ENCODE peak calls at places on chromosomes 4 and X, in nine cellular contexts. Z is breast epithelium, O is SK-N-SH, V is HCT116, E is HL-60, R is esophagus muscularis mucosa, W is upper lobe of left lung, F is GM12892, I is stomach. P is an unnamed sample.

GRCh38 chrX:153599192-153600031 is 473 bp upstream of the CCNQ start:
- DNase-seq in F (peak), W (peak), E (peak), O (peak), I (peak), Z (peak), R (peak), V (peak), P (peak)

GRCh38 chr4:184228306-184228705 is 10.6 kb upstream of the ENPP6 start:
- DNase-seq in E (no peak), R (peak), W (no peak), V (no peak), F (no peak), I (no peak), Z (no peak), O (no peak), P (no peak)

GRCh38 chrX:17882680-17883079 is 21.6 kb upstream of the RAI2 start:
- DNase-seq in W (no peak), E (no peak), R (no peak), I (no peak), F (no peak), V (no peak), Z (no peak), O (no peak), P (no peak)

GRCh38 chr4:132593717-132594400 is 555.2 kb upstream of the PCDH10 start:
- DNase-seq in W (no peak), Z (no peak), V (no peak), F (no peak), I (no peak), O (no peak), E (no peak), R (no peak), P (no peak)

GRCh38 chr4:186932631-186933150 is 209.0 kb upstream of the FAT1 start:
- DNase-seq in W (no peak), E (no peak), I (no peak), R (no peak), Z (no peak), O (no peak), F (no peak), V (peak), P (no peak)

GRCh38 chr4:109436504-109436903 is 2.9 kb downstream of the SEC24B start:
- DNase-seq in F (no peak), R (no peak), Z (no peak), O (no peak), V (no peak), E (no peak), I (no peak), W (no peak), P (no peak)

GRCh38 chrX:81174286-81174685 is 27.4 kb downstream of the HMGN5 start:
- DNase-seq in W (no peak), E (no peak), O (no peak), F (no peak), Z (no peak), V (no peak), R (no peak), I (no peak), P (no peak)

GRCh38 chrX:49273181-49273727 is 3.7 kb downstream of the PPP1R3F start:
- DNase-seq in I (no peak), F (no peak), V (no peak), Z (no peak), R (no peak), E (peak), W (no peak), O (no peak), P (peak)

GRCh38 chr4:165288639-165289428 is 38.6 kb upstream of the MSMO1 start:
- DNase-seq in E (no peak), V (no peak), O (no peak), Z (no peak), R (no peak), I (no peak), F (no peak), W (no peak), P (no peak)

GRCh38 chrX:134721766-134722532 is 63.7 kb upstream of the PLAC1 start:
- DNase-seq in F (no peak), I (no peak), Z (no peak), V (no peak), E (no peak), R (no peak), O (no peak), W (no peak), P (no peak)

GRCh38 chrX:116667346-116667745 is 204.6 kb upstream of the CT83 start:
- DNase-seq in F (no peak), O (no peak), V (no peak), E (no peak), R (no peak), I (no peak), Z (no peak), W (no peak), P (no peak)

GRCh38 chr4:153790962-153791551 is 2.2 kb upstream of the SFRP2 start:
- DNase-seq in O (peak), V (no peak), W (peak), Z (no peak), F (peak), I (no peak), R (no peak), E (no peak), P (peak)

GRCh38 chr4:10101559-10102192 is 14.9 kb downstream of the WDR1 start:
- DNase-seq in V (no peak), W (no peak), R (no peak), O (no peak), F (no peak), Z (peak), I (no peak), E (no peak), P (peak)

GRCh38 chr4:176830971-176831370 is 38.2 kb upstream of the VEGFC start:
- DNase-seq in F (no peak), W (no peak), V (no peak), R (no peak), Z (no peak), E (no peak), O (no peak), I (no peak), P (no peak)

GRCh38 chr4:16669036-16669435 is 229.4 kb downstream of the LDB2 start:
- DNase-seq in I (peak), R (no peak), F (no peak), W (no peak), Z (no peak), V (no peak), O (no peak), E (no peak), P (no peak)

GRCh38 chr4:141713771-141714445 is 77.5 kb downstream of the IL15 start:
- DNase-seq in F (no peak), E (no peak), Z (no peak), V (peak), O (no peak), I (no peak), W (no peak), R (no peak), P (no peak)

GRCh38 chr4:123398151-123398802 is 1.7 kb downstream of the SPRY1 start:
- DNase-seq in Z (peak), I (peak), F (peak), O (peak), V (peak), E (peak), R (no peak), W (peak), P (peak)

GRCh38 chrX:71144651-71145050 is at the start of gene NLGN3:
- DNase-seq in I (no peak), O (peak), V (no peak), W (peak), R (no peak), F (no peak), Z (no peak), E (no peak), P (no peak)

GRCh38 chr4:60945641-60946040 is 254.5 kb upstream of the ADGRL3 start:
- DNase-seq in E (no peak), F (no peak), O (no peak), W (no peak), I (no peak), R (no peak), V (no peak), Z (no peak), P (no peak)

GRCh38 chr4:56271121-56271520 is 116.2 kb downstream of the AASDH start:
- DNase-seq in V (no peak), Z (no peak), W (no peak), F (no peak), I (no peak), R (no peak), O (no peak), E (no peak), P (no peak)

GRCh38 chrX:100831219-100831946 is 11.2 kb downstream of the CSTF2 start:
- DNase-seq in I (no peak), R (no peak), V (no peak), Z (no peak), E (no peak), W (no peak), F (no peak), O (no peak), P (no peak)

GRCh38 chr4:151417164-151417571 is 8.2 kb downstream of the FHIP1A start:
- DNase-seq in I (no peak), Z (no peak), V (no peak), F (no peak), E (no peak), R (no peak), W (no peak), O (no peak), P (no peak)

GRCh38 chr4:174340714-174341113 is 57.0 kb downstream of the CEP44 start:
- DNase-seq in E (no peak), F (no peak), O (no peak), W (no peak), V (no peak), I (no peak), R (no peak), Z (no peak), P (no peak)

GRCh38 chrX:1909419-1910206 is 294.8 kb downstream of the ASMT start:
- DNase-seq in I (no peak), Z (no peak), R (no peak), W (no peak), V (no peak), O (no peak), F (no peak), E (peak), P (no peak)

GRCh38 chrX:39972340-39972739 is 125.4 kb downstream of the BCOR start:
- DNase-seq in V (no peak), E (no peak), O (no peak), R (no peak), W (no peak), I (no peak), Z (no peak), F (no peak), P (no peak)

GRCh38 chrX:17328837-17329236 is 46.2 kb upstream of the NHS start:
- DNase-seq in I (no peak), E (no peak), Z (no peak), F (no peak), O (no peak), V (no peak), W (no peak), R (no peak), P (no peak)

GRCh38 chrX:131816551-131817136 is 206.5 kb upstream of the STK26 start:
- DNase-seq in O (peak), F (no peak), E (peak), V (no peak), R (no peak), I (peak), Z (peak), W (no peak), P (peak)

GRCh38 chrX:7614616-7615015 is 228.4 kb upstream of the VCX start:
- DNase-seq in E (no peak), Z (no peak), F (no peak), O (no peak), W (no peak), V (no peak), R (no peak), I (no peak), P (no peak)

GRCh38 chrX:48509619-48510018 is 827 bp downstream of the PORCN start:
- DNase-seq in V (no peak), E (no peak), R (no peak), F (no peak), Z (no peak), W (no peak), O (peak), I (no peak), P (no peak)

GRCh38 chr4:153005914-153006381 is 69.8 kb downstream of the FHDC1 start:
- DNase-seq in I (no peak), F (no peak), W (no peak), R (no peak), V (no peak), O (no peak), Z (no peak), E (no peak), P (peak)

DNA sequence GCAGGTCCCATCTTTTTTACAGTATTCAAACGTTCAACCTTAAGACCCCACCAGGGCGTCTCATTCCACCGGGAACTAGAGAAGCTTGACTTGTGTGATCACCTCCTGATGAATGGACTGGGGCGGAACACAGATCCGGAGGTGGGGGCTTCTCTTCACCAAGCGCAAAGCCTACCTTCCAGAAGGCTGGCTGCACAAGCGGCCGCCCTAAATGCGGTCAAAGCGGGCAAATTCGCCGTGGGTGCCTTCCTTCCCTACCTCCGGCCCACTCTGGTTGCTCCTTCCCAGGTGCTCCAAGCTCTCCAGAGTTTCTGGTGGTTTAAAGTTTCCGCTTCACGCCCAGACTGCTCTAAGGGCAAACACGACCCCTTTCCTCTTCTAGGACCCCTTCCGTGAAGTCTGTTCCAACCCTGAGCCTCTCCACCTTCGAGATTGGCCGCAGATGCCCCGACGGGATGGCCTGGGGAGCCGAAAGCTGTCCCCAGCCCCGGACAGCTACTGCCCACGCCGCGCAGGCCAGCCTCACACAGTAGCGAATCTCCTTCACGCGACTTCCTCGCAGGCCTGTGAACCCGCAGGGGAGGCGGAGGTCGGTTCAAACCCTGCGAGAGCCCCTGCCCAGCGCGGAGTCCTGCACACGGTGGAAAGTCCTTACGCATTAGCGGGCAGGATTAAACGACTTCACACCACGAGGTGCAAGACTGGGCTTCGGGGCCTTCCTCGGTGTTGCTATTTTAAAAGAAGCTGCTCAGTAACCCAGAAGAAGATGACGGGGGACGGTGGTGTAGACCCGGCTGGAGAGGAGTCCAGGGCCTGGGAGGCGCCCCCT is 1.6 kb upstream of the WWC2 start:
- DNase-seq in O (no peak), E (no peak), Z (no peak), I (no peak), R (no peak), V (no peak), F (no peak), W (peak), P (no peak)
- TF ChIP-seq POLR2AphosphoS5 in O (no peak), E (no peak), Z (no peak), I (no peak), R (no peak), V (no peak), F (no peak), W (no peak), P (no peak)

GRCh38 chr4:40848251-40848650 is 98.5 kb downstream of the NSUN7 start:
- DNase-seq in W (no peak), E (no peak), V (no peak), I (no peak), Z (no peak), R (no peak), O (no peak), F (no peak), P (peak)
- TF ChIP-seq POLR2AphosphoS5 in W (no peak), E (no peak), V (no peak), I (no peak), Z (no peak), R (no peak), O (no peak), F (no peak), P (no peak)

DNA sequence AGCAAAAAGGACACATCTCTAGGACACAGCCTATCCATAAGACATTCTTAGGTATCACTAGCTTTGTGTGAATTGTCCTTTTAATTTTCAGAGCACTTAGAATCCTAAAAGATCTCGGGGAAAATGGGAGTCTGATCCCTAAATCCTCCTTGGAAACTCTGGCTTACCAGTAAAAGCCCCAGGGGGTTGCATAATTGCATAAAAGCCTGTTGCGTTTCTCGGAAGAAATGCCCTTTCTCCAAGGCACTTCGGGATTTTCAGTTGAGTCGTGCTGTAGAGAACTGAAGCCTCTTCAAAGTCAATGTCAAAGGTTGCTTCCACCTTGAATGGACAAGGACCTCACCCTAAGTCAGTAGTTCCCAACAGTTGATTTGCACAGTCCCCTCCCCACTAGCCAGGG is 20.8 kb downstream of the FAM184B start:
- DNase-seq in V (no peak), F (no peak), W (no peak), Z (no peak), R (no peak), E (no peak), O (no peak), I (no peak), P (no peak)
- TF ChIP-seq POLR2AphosphoS5 in V (no peak), F (no peak), W (no peak), Z (no peak), R (no peak), E (no peak), O (no peak), I (no peak), P (no peak)

GRCh38 chrX:55011294-55011693 is 11.1 kb downstream of the APEX2 start:
- DNase-seq in W (no peak), Z (no peak), V (no peak), R (no peak), E (no peak), I (no peak), F (no peak), O (peak), P (no peak)

GRCh38 chrX:55014897-55015299 is 14.7 kb downstream of the APEX2 start:
- DNase-seq in R (no peak), W (no peak), F (no peak), E (no peak), V (no peak), I (no peak), O (no peak), Z (no peak), P (no peak)
- TF ChIP-seq POLR2AphosphoS5 in R (no peak), W (no peak), F (no peak), E (no peak), V (no peak), I (no peak), O (no peak), Z (no peak), P (no peak)

GRCh38 chrX:119541188-119541587 is 24.0 kb downstream of the STEEP1 start:
- DNase-seq in V (no peak), I (no peak), R (no peak), F (no peak), O (no peak), W (no peak), E (no peak), Z (no peak), P (no peak)
- TF ChIP-seq POLR2AphosphoS5 in V (no peak), I (no peak), R (no peak), F (no peak), O (no peak), W (no peak), E (no peak), Z (no peak), P (no peak)

DNA sequence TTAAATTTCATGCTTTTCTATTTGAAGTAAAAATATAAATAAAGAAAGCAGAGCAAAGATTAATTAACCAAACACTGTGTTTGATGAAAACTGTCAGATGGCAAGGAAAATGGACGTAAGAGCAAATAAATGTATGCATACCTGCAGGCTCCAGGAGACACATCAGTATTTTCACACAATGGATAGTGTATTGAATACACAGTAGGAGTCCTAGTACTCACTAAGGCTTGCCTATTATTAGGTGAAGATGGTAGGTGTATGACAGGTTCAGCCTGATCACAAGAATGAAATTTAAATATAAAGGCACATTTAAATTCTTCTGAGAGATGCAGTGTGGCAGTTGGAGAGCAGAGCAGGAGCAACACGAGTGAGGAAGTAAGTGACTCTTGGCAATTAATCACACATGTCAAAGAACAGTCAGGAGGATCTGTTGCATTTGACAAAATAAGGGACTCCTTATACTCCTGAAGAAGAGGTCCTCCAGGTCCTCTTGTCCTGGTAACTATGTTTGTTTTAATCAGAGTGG is 106.0 kb upstream of the NDST4 start:
- DNase-seq in E (no peak), R (no peak), W (no peak), F (no peak), I (no peak), O (no peak), Z (no peak), V (no peak), P (no peak)
- TF ChIP-seq POLR2AphosphoS5 in E (no peak), R (no peak), W (no peak), F (no peak), I (no peak), O (no peak), Z (no peak), V (no peak), P (no peak)

GRCh38 chr4:5100336-5100735 is 49.1 kb downstream of the STK32B start:
- DNase-seq in E (no peak), W (no peak), F (no peak), R (no peak), V (no peak), I (no peak), Z (no peak), O (no peak), P (no peak)

GRCh38 chr4:5101571-5101970 is 50.3 kb downstream of the STK32B start:
- DNase-seq in Z (no peak), I (no peak), O (no peak), E (no peak), W (no peak), F (no peak), V (no peak), R (no peak), P (no peak)

GRCh38 chr4:5098176-5098575 is 46.9 kb downstream of the STK32B start:
- DNase-seq in E (no peak), F (no peak), O (no peak), I (no peak), R (no peak), Z (no peak), V (no peak), W (no peak), P (no peak)
- TF ChIP-seq POLR2AphosphoS5 in E (no peak), F (no peak), O (no peak), I (no peak), R (no peak), Z (no peak), V (no peak), W (no peak), P (no peak)

GRCh38 chr4:95363966-95364365 is 184.8 kb downstream of the UNC5C start:
- DNase-seq in I (no peak), F (no peak), E (no peak), R (no peak), Z (no peak), V (no peak), W (no peak), O (no peak), P (no peak)
- TF ChIP-seq POLR2AphosphoS5 in I (no peak), F (no peak), E (no peak), R (no peak), Z (no peak), V (no peak), W (no peak), O (no peak), P (no peak)

P was measured in sigmoid colon.